ENCODE peak calls at places on chromosomes 16 and 17, in seven cellular contexts. H, M, N, W, P, B and Q are unnamed samples.

GRCh38 chr17:30395398-30396022 is 16.8 kb downstream of the CPD start:
- DNase-seq in N (no peak), H (no peak), B (no peak), W (no peak), P (peak), M (no peak), Q (no peak)

GRCh38 chr17:3528604-3529511 is 28.8 kb downstream of the TRPV3 start:
- DNase-seq in M (no peak), P (no peak), N (no peak), W (no peak), H (no peak), B (no peak), Q (no peak)

GRCh38 chr17:71437176-71437575 is 683.6 kb upstream of the SOX9 start:
- DNase-seq in N (no peak), M (no peak), B (no peak), W (no peak), H (no peak), P (no peak), Q (no peak)

GRCh38 chr16:88413231-88413630 is 30.5 kb downstream of the ZNF469 start:
- DNase-seq in W (no peak), B (no peak), N (no peak), P (no peak), H (no peak), M (no peak), Q (no peak)

GRCh38 chr16:80620656-80621605 is 80.1 kb downstream of the DYNLRB2 start:
- DNase-seq in P (no peak), N (no peak), B (no peak), M (no peak), W (no peak), H (no peak), Q (no peak)

GRCh38 chr16:23223368-23223767 is 40.8 kb downstream of the SCNN1G start:
- DNase-seq in N (no peak), B (no peak), H (no peak), P (no peak), W (no peak), M (no peak), Q (no peak)

GRCh38 chr17:49728425-49728824 is 20.7 kb upstream of the SLC35B1 start:
- DNase-seq in B (no peak), M (no peak), H (no peak), W (no peak), N (no peak), P (no peak), Q (no peak)

GRCh38 chr16:89026121-89026612 is 49.2 kb upstream of the CBFA2T3 start:
- DNase-seq in N (no peak), H (peak), B (no peak), M (no peak), P (no peak), W (peak), Q (no peak)

GRCh38 chr17:9837551-9838471 is 12.1 kb downstream of the GLP2R start:
- DNase-seq in N (peak), M (no peak), P (no peak), B (no peak), H (no peak), W (no peak), Q (no peak)

GRCh38 chr17:62725791-62726249 is 82.3 kb downstream of the MARCHF10 start:
- DNase-seq in M (no peak), N (no peak), P (no peak), B (no peak), H (no peak), W (no peak), Q (no peak)

GRCh38 chr17:43734376-43734775 is 24.2 kb downstream of the SOST start:
- DNase-seq in H (no peak), W (no peak), P (no peak), B (no peak), M (no peak), N (no peak), Q (no peak)

GRCh38 chr16:86244936-86245335 is 265.4 kb upstream of the FOXF1 start:
- DNase-seq in B (no peak), P (no peak), M (no peak), W (no peak), N (no peak), H (no peak), Q (no peak)

GRCh38 chr17:28182559-28182958 is 136.4 kb upstream of the TMEM97 start:
- DNase-seq in P (no peak), B (no peak), W (no peak), M (no peak), H (no peak), N (no peak), Q (no peak)